ENCODE peak calls at places on chromosomes 12 and 14, in ten cellular contexts. U is Kasumi-1; N is NCI-H1092; Z is body of pancreas; F is A673; J is ELR; L is NCI-H2171 treated with DMSO at 0.1 percent for 48 hours; Y is stimulated activated CD4-positive, alpha-beta T cell treated with anti-CD3 and anti-CD28 coated beads, Interleukin-4, amount 100 ng/mL, for 48 hours; R is activated CD4-positive, alpha-beta T cell treated with anti-CD3 and anti-CD28 coated beads, Interleukin-2, amount 50 U/mL, for 1 hour; H is T-cell. W is an unnamed sample.

GRCh38 chr12:132397152-132397933 is 68.0 kb upstream of the GALNT9 start:
- DNase-seq in U (no peak), N (peak), Z (peak), F (no peak), J (no peak), L (peak), Y (no peak), R (no peak), H (no peak), W (no peak)

GRCh38 chr12:131087991-131088700 is 134.4 kb downstream of the ADGRD1 start:
- DNase-seq in U (no peak), N (no peak), Z (no peak), F (no peak), J (no peak), L (no peak), Y (no peak), R (no peak), H (peak), W (no peak)

GRCh38 chr12:8849785-8850184 is 27.4 kb downstream of the A2ML1 start:
- DNase-seq in U (peak), N (no peak), Z (no peak), F (no peak), J (no peak), L (no peak), Y (no peak), R (no peak), H (no peak), W (no peak)

GRCh38 chr14:33857650-33858049 is 93.2 kb downstream of the EGLN3 start:
- DNase-seq in U (no peak), N (no peak), Z (no peak), F (no peak), J (no peak), L (no peak), Y (no peak), R (no peak), H (no peak), W (no peak)

GRCh38 chr12:53798575-53798974 is 46.8 kb upstream of the CISTR start:
- DNase-seq in U (no peak), N (no peak), Z (no peak), F (no peak), J (peak), L (no peak), Y (no peak), R (no peak), H (no peak), W (no peak)

GRCh38 chr12:101221301-101221700 is 11.3 kb upstream of the SLC5A8 start:
- DNase-seq in U (no peak), N (no peak), Z (no peak), F (no peak), J (no peak), L (peak), Y (no peak), R (no peak), H (no peak), W (no peak)

GRCh38 chr14:64818151-64818550 is 61.6 kb downstream of the SPTB start:
- DNase-seq in U (no peak), N (no peak), Z (no peak), F (no peak), J (no peak), L (no peak), Y (no peak), R (no peak), H (no peak), W (no peak)

GRCh38 chr12:11143352-11143751 is 8.9 kb upstream of the TAS2R30 start:
- DNase-seq in U (no peak), N (no peak), Z (no peak), F (no peak), J (no peak), L (no peak), Y (no peak), R (no peak), H (no peak), W (no peak)

GRCh38 chr12:45773734-45774133 is 44.2 kb downstream of the ARID2 start:
- DNase-seq in U (no peak), N (no peak), Z (no peak), F (peak), J (no peak), L (no peak), Y (no peak), R (no peak), H (no peak), W (no peak)

GRCh38 chr12:1885605-1886245 is 32.7 kb downstream of the CACNA2D4 start:
- DNase-seq in U (no peak), N (no peak), Z (no peak), F (no peak), J (no peak), L (no peak), Y (no peak), R (no peak), H (no peak), W (no peak)

GRCh38 chr12:56299308-56299852 is 750 bp downstream of the CS start:
- DNase-seq in U (peak), N (no peak), Z (peak), F (peak), J (peak), L (peak), Y (no peak), R (peak), H (peak), W (no peak)

GRCh38 chr12:90360300-90360699 is 594.7 kb downstream of the CCER1 start:
- DNase-seq in U (no peak), N (no peak), Z (no peak), F (no peak), J (no peak), L (no peak), Y (no peak), R (no peak), H (no peak), W (no peak)

GRCh38 chr14:20805485-20805884 is 2.8 kb upstream of the RNASE1 start:
- DNase-seq in U (no peak), N (no peak), Z (no peak), F (no peak), J (no peak), L (no peak), Y (no peak), R (no peak), H (no peak), W (no peak)

GRCh38 chr12:67534046-67534445 is 114.5 kb upstream of the DYRK2 start:
- DNase-seq in U (no peak), N (no peak), Z (no peak), F (no peak), J (no peak), L (no peak), Y (no peak), R (no peak), H (no peak), W (no peak)

W was measured in cerebellar nuclear complex.